ENCODE peak calls at places on chromosomes 4 and X, in nine cellular contexts. I, U, F, Z, X, V, M, C and K are unnamed samples.

GRCh38 chrX:112510629-112511028 is 169.1 kb downstream of the LHFPL1 start:
- DNase-seq in F (no peak), M (no peak), V (no peak), C (no peak), I (no peak), U (no peak), Z (no peak), X (no peak), K (no peak)

GRCh38 chr4:99156992-99157391 is 12.9 kb upstream of the ADH4 start:
- DNase-seq in F (no peak), X (no peak), Z (no peak), I (no peak), M (no peak), V (no peak), U (no peak), C (no peak), K (no peak)

GRCh38 chr4:70943115-70943514 is 40.9 kb downstream of the MOB1B start:
- DNase-seq in Z (no peak), U (no peak), C (no peak), X (no peak), I (no peak), M (no peak), V (no peak), F (no peak), K (no peak)

GRCh38 chrX:19225906-19226305 is 103.6 kb upstream of the ADGRG2 start:
- DNase-seq in V (no peak), M (no peak), X (no peak), I (no peak), F (no peak), U (no peak), C (peak), Z (no peak), K (no peak)

GRCh38 chrX:8235026-8235425 is 64.0 kb upstream of the VCX2 start:
- DNase-seq in X (no peak), F (no peak), M (no peak), Z (no peak), U (no peak), I (no peak), C (no peak), V (no peak), K (no peak)

GRCh38 chr4:124903995-124904722 is 191.6 kb upstream of the ANKRD50 start:
- DNase-seq in V (peak), C (peak), Z (no peak), U (peak), X (no peak), M (peak), I (no peak), F (no peak), K (no peak)

GRCh38 chr4:155532373-155532772 is 134.3 kb upstream of the GUCY1A1 start:
- DNase-seq in U (no peak), I (no peak), V (no peak), C (no peak), Z (no peak), X (no peak), F (no peak), M (no peak), K (no peak)

GRCh38 chr4:52892880-52893279 is 30.8 kb downstream of the RASL11B start:
- DNase-seq in M (no peak), F (no peak), X (no peak), V (no peak), C (no peak), U (no peak), I (no peak), Z (no peak), K (no peak)

GRCh38 chrX:1661048-1661921 is 46.4 kb downstream of the ASMT start:
- DNase-seq in V (peak), X (peak), U (no peak), F (peak), I (peak), M (peak), Z (peak), C (peak), K (no peak)

GRCh38 chrX:10634681-10635161 is 14.3 kb upstream of the MID1 start:
- DNase-seq in Z (no peak), U (no peak), M (peak), I (no peak), C (no peak), X (no peak), F (no peak), V (no peak), K (peak)

GRCh38 chrX:1657367-1658082 is 42.7 kb downstream of the ASMT start:
- DNase-seq in U (peak), Z (no peak), X (peak), I (no peak), V (no peak), F (peak), C (peak), M (no peak), K (peak)

GRCh38 chr4:176350671-176351070 is 30.9 kb downstream of the SPCS3 start:
- DNase-seq in I (peak), V (no peak), X (no peak), F (no peak), C (no peak), U (no peak), M (no peak), Z (no peak), K (no peak)

GRCh38 chrX:47515941-47516649 is 33.1 kb upstream of the ZNF41 start:
- DNase-seq in C (no peak), X (no peak), I (no peak), Z (no peak), F (no peak), M (no peak), V (no peak), U (no peak), K (peak)

GRCh38 chr4:164768516-164768915 is 14.6 kb downstream of the SMIM31 start:
- DNase-seq in F (no peak), M (peak), V (no peak), C (no peak), Z (no peak), U (no peak), I (no peak), X (no peak), K (no peak)

GRCh38 chrX:24748196-24748595 is 54.5 kb downstream of the POLA1 start:
- DNase-seq in X (no peak), Z (no peak), V (no peak), M (no peak), F (no peak), U (no peak), I (no peak), C (no peak), K (no peak)

GRCh38 chr4:88746186-88746585 is 48.6 kb upstream of the NAP1L5 start:
- DNase-seq in C (no peak), V (no peak), U (no peak), X (no peak), F (no peak), Z (no peak), I (no peak), M (no peak), K (no peak)

GRCh38 chr4:14919785-14920184 is 82.5 kb upstream of the CPEB2 start:
- DNase-seq in C (no peak), F (no peak), Z (no peak), X (no peak), I (no peak), U (no peak), V (no peak), M (no peak), K (no peak)

GRCh38 chr4:41725254-41725653 is 23.3 kb downstream of the PHOX2B start:
- DNase-seq in Z (no peak), I (no peak), U (no peak), M (no peak), F (no peak), V (no peak), C (peak), X (no peak), K (no peak)

GRCh38 chr4:83112678-83113428 is 1.7 kb downstream of the PLAC8 start:
- DNase-seq in F (no peak), U (no peak), X (no peak), C (no peak), M (no peak), I (no peak), Z (no peak), V (no peak), K (no peak)

GRCh38 chrX:18886344-18887161 is 97.4 kb downstream of the PHKA2 start:
- DNase-seq in I (peak), X (peak), U (peak), V (peak), M (peak), F (peak), Z (peak), C (peak), K (no peak)

GRCh38 chrX:116173006-116173405 is 2.5 kb downstream of the AGTR2 start:
- DNase-seq in F (no peak), Z (no peak), V (no peak), U (no peak), M (no peak), C (peak), X (no peak), I (no peak), K (no peak)

GRCh38 chrX:71909956-71910355 is 689 bp upstream of the NHSL2 start:
- DNase-seq in V (no peak), I (no peak), C (peak), M (no peak), Z (no peak), U (no peak), X (no peak), F (no peak), K (no peak)

GRCh38 chrX:100447563-100448397 is 37.7 kb upstream of the PCDH19 start:
- DNase-seq in Z (peak), U (peak), V (peak), F (no peak), M (peak), C (peak), I (peak), X (no peak), K (no peak)

GRCh38 chr4:168666531-168666930 is 169.7 kb downstream of the PALLD start:
- DNase-seq in Z (no peak), F (no peak), C (no peak), X (no peak), U (no peak), V (no peak), M (no peak), I (no peak), K (no peak)

GRCh38 chr4:89123418-89123817 is 12.1 kb downstream of the TIGD2 start:
- DNase-seq in C (no peak), X (no peak), I (no peak), M (no peak), U (no peak), V (no peak), F (no peak), Z (no peak), K (peak)

DNA sequence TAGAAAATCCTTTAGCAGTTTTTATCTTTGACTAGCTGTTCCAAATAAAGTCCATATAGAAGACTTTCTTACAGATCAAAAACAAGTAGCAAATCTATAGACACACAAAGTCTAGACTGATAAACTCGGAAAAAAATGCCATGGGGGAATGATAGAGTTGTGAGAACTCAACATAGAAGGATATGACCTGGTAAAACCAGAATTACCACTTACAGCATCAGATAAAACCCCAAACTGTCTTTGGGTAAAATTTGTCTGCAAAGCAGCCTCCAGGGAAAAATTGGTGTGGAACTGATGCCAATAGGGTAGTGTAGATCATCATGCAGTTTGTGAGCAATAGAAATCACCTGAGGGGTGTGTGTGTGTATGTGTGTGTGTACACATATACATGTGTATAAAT is 579.1 kb downstream of the SPOCK3 start:
- DNase-seq in F (no peak), Z (no peak), V (no peak), U (no peak), X (no peak), I (no peak), C (no peak), M (no peak), K (no peak)
- H3K27ac ChIP-seq in F (no peak), Z (no peak), V (no peak), U (no peak), X (no peak), I (no peak), C (no peak), M (no peak), K (no peak)

DNA sequence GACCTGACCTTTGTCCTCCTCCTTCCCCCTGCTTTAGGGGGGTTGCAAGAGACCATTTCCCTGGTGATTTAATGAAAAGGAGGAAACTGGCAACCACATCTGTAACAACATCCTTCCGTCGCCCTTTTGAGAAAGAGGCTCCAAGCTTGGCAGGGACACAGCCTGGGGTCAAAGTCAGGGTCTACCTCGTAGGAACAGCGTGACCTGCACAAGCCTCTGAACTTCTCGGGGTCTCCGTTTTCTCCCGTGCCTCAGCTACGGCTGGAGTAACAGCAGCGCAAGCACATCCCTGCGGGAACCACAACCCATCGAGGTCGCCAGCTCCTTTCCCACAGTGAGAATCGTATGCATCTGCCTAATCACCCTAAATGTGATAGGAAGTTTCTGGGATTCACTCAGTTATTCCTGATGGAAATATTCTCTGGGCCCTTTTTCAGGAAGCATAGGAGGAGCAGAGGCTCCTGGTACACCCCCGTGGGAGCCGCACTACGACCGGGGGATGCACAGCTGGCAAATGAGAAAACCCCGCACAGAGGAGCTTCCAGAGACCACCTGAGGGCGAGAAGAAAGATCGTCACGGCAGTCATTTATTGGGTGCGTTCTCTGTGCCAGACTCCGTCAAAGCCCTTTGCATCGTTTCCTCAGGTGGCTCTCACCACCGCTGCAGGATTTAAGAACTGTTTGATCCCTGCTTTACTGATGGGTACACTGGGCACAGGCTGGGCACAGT is 24.7 kb downstream of the PPP2R2C start:
- DNase-seq in V (no peak), Z (no peak), M (no peak), C (no peak), U (no peak), X (no peak), I (no peak), F (no peak), K (no peak)
- H3K27ac ChIP-seq in V (no peak), Z (no peak), M (no peak), C (no peak), U (no peak), X (no peak), I (no peak), F (no peak), K (no peak)

GRCh38 chr4:107896651-107897050 is 34.7 kb upstream of the CYP2U1 start:
- DNase-seq in V (no peak), M (no peak), U (no peak), Z (no peak), I (no peak), C (no peak), X (no peak), F (no peak), K (no peak)
- H3K27ac ChIP-seq in V (no peak), M (peak), U (no peak), Z (no peak), I (no peak), C (no peak), X (no peak), F (peak), K (peak)

GRCh38 chr4:101218346-101218745 is 129.0 kb downstream of the PPP3CA start:
- DNase-seq in C (no peak), U (no peak), I (no peak), V (no peak), Z (no peak), F (no peak), X (no peak), M (no peak), K (no peak)
- H3K27ac ChIP-seq in C (no peak), U (no peak), I (no peak), V (no peak), Z (no peak), F (no peak), X (no peak), M (peak), K (no peak)

DNA sequence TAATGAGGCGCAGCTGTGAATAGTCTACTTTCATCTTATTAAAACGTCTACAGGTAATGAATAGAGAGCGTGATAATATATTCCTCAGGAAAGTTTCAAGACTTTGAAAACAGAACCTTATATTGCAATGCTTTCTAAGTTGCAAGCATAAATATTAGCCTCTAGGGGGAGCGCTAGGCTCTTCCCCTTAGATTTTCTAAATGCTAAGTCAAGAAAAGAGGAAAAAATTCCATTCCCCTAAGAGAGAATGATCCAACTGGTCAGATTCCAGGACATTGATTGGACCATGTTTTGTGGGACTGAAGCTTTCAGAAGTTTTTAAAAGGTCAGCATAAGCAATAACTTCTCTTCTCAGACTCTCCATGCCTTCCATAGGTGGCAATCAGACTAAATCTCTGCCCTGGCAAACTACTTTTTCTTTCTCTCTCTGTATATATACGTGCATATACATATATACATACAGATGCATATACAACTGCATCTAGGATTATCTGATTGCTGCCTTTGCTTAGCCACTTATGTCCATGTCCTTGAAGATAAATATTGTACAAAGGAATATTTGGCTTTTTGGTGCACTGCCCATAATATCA is 492.9 kb downstream of the INPP4B start:
- DNase-seq in U (no peak), Z (no peak), I (no peak), V (no peak), M (peak), X (no peak), F (no peak), C (peak), K (no peak)
- H3K27ac ChIP-seq in U (no peak), Z (no peak), I (no peak), V (no peak), M (peak), X (peak), F (peak), C (no peak), K (peak)

GRCh38 chr4:183507928-183508327 is 3.1 kb downstream of the ING2 start:
- DNase-seq in Z (no peak), C (no peak), F (no peak), I (no peak), V (no peak), U (no peak), M (no peak), X (no peak), K (no peak)

GRCh38 chr4:183504930-183505555 is at the start of gene ING2:
- DNase-seq in M (peak), U (no peak), V (no peak), I (peak), C (peak), Z (no peak), X (no peak), F (no peak), K (peak)

GRCh38 chr4:183504064-183504929 is 561 bp upstream of the ING2 start:
- DNase-seq in C (peak), V (peak), M (peak), I (peak), U (peak), F (peak), X (peak), Z (peak), K (peak)

GRCh38 chr4:183505556-183506388 is 914 bp downstream of the ING2 start:
- DNase-seq in M (peak), Z (peak), F (peak), U (peak), C (peak), X (peak), I (peak), V (peak), K (peak)

GRCh38 chr4:183506389-183506735 is 1.5 kb downstream of the ING2 start:
- DNase-seq in F (no peak), U (no peak), M (no peak), I (no peak), V (no peak), Z (no peak), C (no peak), X (no peak), K (no peak)
- H3K27ac ChIP-seq in F (peak), U (peak), M (peak), I (peak), V (no peak), Z (peak), C (no peak), X (peak), K (peak)

GRCh38 chrX:82125103-82125502 is 923.2 kb downstream of the SH3BGRL start:
- DNase-seq in C (no peak), V (no peak), U (no peak), I (no peak), F (no peak), M (no peak), Z (no peak), X (no peak), K (no peak)

GRCh38 chrX:82127228-82128123 is 925.6 kb downstream of the SH3BGRL start:
- DNase-seq in V (no peak), Z (no peak), M (no peak), X (no peak), I (no peak), U (no peak), C (no peak), F (no peak), K (no peak)
- H3K27ac ChIP-seq in V (no peak), Z (no peak), M (no peak), X (no peak), I (no peak), U (no peak), C (no peak), F (no peak), K (no peak)

GRCh38 chr4:3320361-3321023 is 27.7 kb downstream of the RGS12 start:
- DNase-seq in V (peak), F (peak), U (no peak), X (no peak), C (no peak), M (no peak), I (no peak), Z (peak), K (no peak)
- H3K27ac ChIP-seq in V (no peak), F (no peak), U (peak), X (no peak), C (peak), M (no peak), I (no peak), Z (no peak), K (no peak)